ENCODE peak calls at places on chromosomes 2 and 18, in seven cellular contexts. One of them, this sample, is unnamed.

GRCh38 chr18:43380098-43380672 is 102.9 kb upstream of the SYT4 start:
- DNase-seq in NCI-H526 treated with DMSO at 0.1 percent for 48 hours: no peak
- DNase-seq in NCI-H82: no peak
- DNase-seq in AG10803: no peak
- DNase-seq in EH: no peak
- DNase-seq in stimulated activated CD4-positive, alpha-beta T cell treated with anti-CD3 and anti-CD28 coated beads, Interleukin-1b, Interleukin-23, amount 100 ng/mL, for 24 hours: no peak
- DNase-seq in stimulated activated naive CD4-positive, alpha-beta T cell: no peak
- DNase-seq in this sample: no peak

GRCh38 chr18:23487738-23488625 is 15.3 kb upstream of the RMC1 start:
- DNase-seq in NCI-H526 treated with DMSO at 0.1 percent for 48 hours: no peak
- DNase-seq in NCI-H82: no peak
- DNase-seq in AG10803: no peak
- DNase-seq in EH: peak
- DNase-seq in stimulated activated CD4-positive, alpha-beta T cell treated with anti-CD3 and anti-CD28 coated beads, Interleukin-1b, Interleukin-23, amount 100 ng/mL, for 24 hours: peak
- DNase-seq in stimulated activated naive CD4-positive, alpha-beta T cell: peak
- DNase-seq in this sample: peak

GRCh38 chr18:36212301-36212977 is 25.1 kb downstream of the MOCOS start:
- DNase-seq in NCI-H526 treated with DMSO at 0.1 percent for 48 hours: no peak
- DNase-seq in NCI-H82: no peak
- DNase-seq in AG10803: peak
- DNase-seq in EH: peak
- DNase-seq in stimulated activated CD4-positive, alpha-beta T cell treated with anti-CD3 and anti-CD28 coated beads, Interleukin-1b, Interleukin-23, amount 100 ng/mL, for 24 hours: no peak
- DNase-seq in stimulated activated naive CD4-positive, alpha-beta T cell: no peak
- DNase-seq in this sample: no peak

GRCh38 chr2:10333247-10333613 is 30.5 kb downstream of the HPCAL1 start:
- DNase-seq in NCI-H526 treated with DMSO at 0.1 percent for 48 hours: no peak
- DNase-seq in NCI-H82: peak
- DNase-seq in AG10803: no peak
- DNase-seq in EH: no peak
- DNase-seq in stimulated activated CD4-positive, alpha-beta T cell treated with anti-CD3 and anti-CD28 coated beads, Interleukin-1b, Interleukin-23, amount 100 ng/mL, for 24 hours: no peak
- DNase-seq in stimulated activated naive CD4-positive, alpha-beta T cell: no peak
- DNase-seq in this sample: peak

GRCh38 chr2:9378433-9379371 is 44.6 kb downstream of the ITGB1BP1 start:
- DNase-seq in NCI-H526 treated with DMSO at 0.1 percent for 48 hours: no peak
- DNase-seq in NCI-H82: peak
- DNase-seq in AG10803: peak
- DNase-seq in EH: peak
- DNase-seq in stimulated activated CD4-positive, alpha-beta T cell treated with anti-CD3 and anti-CD28 coated beads, Interleukin-1b, Interleukin-23, amount 100 ng/mL, for 24 hours: no peak
- DNase-seq in stimulated activated naive CD4-positive, alpha-beta T cell: no peak
- DNase-seq in this sample: no peak

GRCh38 chr2:32882911-32883810 is 63.6 kb upstream of the LTBP1 start:
- DNase-seq in NCI-H526 treated with DMSO at 0.1 percent for 48 hours: no peak
- DNase-seq in NCI-H82: no peak
- DNase-seq in AG10803: peak
- DNase-seq in EH: peak
- DNase-seq in stimulated activated CD4-positive, alpha-beta T cell treated with anti-CD3 and anti-CD28 coated beads, Interleukin-1b, Interleukin-23, amount 100 ng/mL, for 24 hours: no peak
- DNase-seq in stimulated activated naive CD4-positive, alpha-beta T cell: no peak
- DNase-seq in this sample: no peak

GRCh38 chr2:74984947-74985637 is 26.6 kb downstream of the POLE4 start:
- DNase-seq in NCI-H526 treated with DMSO at 0.1 percent for 48 hours: no peak
- DNase-seq in NCI-H82: no peak
- DNase-seq in AG10803: no peak
- DNase-seq in EH: no peak
- DNase-seq in stimulated activated CD4-positive, alpha-beta T cell treated with anti-CD3 and anti-CD28 coated beads, Interleukin-1b, Interleukin-23, amount 100 ng/mL, for 24 hours: no peak
- DNase-seq in stimulated activated naive CD4-positive, alpha-beta T cell: no peak
- DNase-seq in this sample: no peak

GRCh38 chr2:3986530-3987258 is 283.3 kb downstream of the DCDC2C start:
- DNase-seq in NCI-H526 treated with DMSO at 0.1 percent for 48 hours: no peak
- DNase-seq in NCI-H82: no peak
- DNase-seq in AG10803: no peak
- DNase-seq in EH: no peak
- DNase-seq in stimulated activated CD4-positive, alpha-beta T cell treated with anti-CD3 and anti-CD28 coated beads, Interleukin-1b, Interleukin-23, amount 100 ng/mL, for 24 hours: no peak
- DNase-seq in stimulated activated naive CD4-positive, alpha-beta T cell: no peak
- DNase-seq in this sample: no peak

This sample was measured in CMK.